ENCODE peak calls at places on chromosomes 16 and 17, in four cellular contexts. X, P, U and Z are unnamed samples. For H3K27me3, the result is how much of the 10 kb centered on the place peaks cover.

GRCh38 chr17:1050246-1050995 is 53.5 kb downstream of the TIMM22 start:
- DNase-seq in X (no peak), P (no peak), U (no peak), Z (no peak)

GRCh38 chr17:74089869-74090464 is 113.5 kb upstream of the RPL38 start:
- DNase-seq in X (peak), P (peak), U (peak), Z (peak)

GRCh38 chr17:79792984-79793923 is 3.6 kb downstream of the CBX8 start:
- DNase-seq in X (peak), P (peak), U (no peak), Z (no peak)

GRCh38 chr17:58320163-58320558 is 8.4 kb downstream of the TSPOAP1 start:
- DNase-seq in X (no peak), P (no peak), U (no peak), Z (no peak)

GRCh38 chr16:79639576-79640311 is 39.2 kb upstream of the MAF start:
- DNase-seq in X (peak), P (no peak), U (no peak), Z (peak)

GRCh38 chr16:55018881-55019280 is 88.2 kb downstream of the IRX5 start:
- DNase-seq in X (no peak), P (no peak), U (no peak), Z (no peak)

GRCh38 chr17:74442670-74443515 is 11.0 kb downstream of the GPRC5C start:
- DNase-seq in X (peak), P (peak), U (peak), Z (peak)

GRCh38 chr16:4937782-4938682 is 1.1 kb upstream of the PPL start:
- DNase-seq in X (no peak), P (no peak), U (peak), Z (peak)

GRCh38 chr16:4081577-4082021 is 34.6 kb downstream of the ADCY9 start:
- DNase-seq in X (peak), P (no peak), U (no peak), Z (no peak)

GRCh38 chr16:53129281-53130192 is 74.7 kb downstream of the CHD9 start:
- DNase-seq in X (peak), P (peak), U (no peak), Z (peak)

GRCh38 chr17:41799366-41799765 is 12.4 kb downstream of the P3H4 start:
- DNase-seq in X (no peak), P (no peak), U (no peak), Z (peak)

GRCh38 chr17:17417718-17418151 is 59.1 kb upstream of the MED9 start:
- DNase-seq in X (no peak), P (no peak), U (peak), Z (no peak)

GRCh38 chr17:69222707-69223106 is 5.9 kb downstream of the ABCA10 start:
- DNase-seq in X (no peak), P (no peak), U (no peak), Z (no peak)

GRCh38 chr17:43723697-43724359 is 34.8 kb downstream of the SOST start:
- DNase-seq in X (peak), P (peak), U (no peak), Z (peak)

GRCh38 chr17:58517378-58517927 is 3.0 kb upstream of the MTMR4 start:
- DNase-seq in X (no peak), P (no peak), U (no peak), Z (no peak)

GRCh38 chr17:75679706-75680201 is 12.6 kb downstream of the SAP30BP start:
- DNase-seq in X (no peak), P (no peak), U (no peak), Z (peak)

GRCh38 chr17:44024853-44025252 is 10.1 kb upstream of the TMEM101 start:
- DNase-seq in X (no peak), P (no peak), U (no peak), Z (no peak)

GRCh38 chr17:62965149-62965648 is 836 bp upstream of the TANC2 start:
- DNase-seq in X (no peak), P (no peak), U (no peak), Z (no peak)

GRCh38 chr17:7561028-7561575 is 617 bp upstream of the SENP3 start:
- DNase-seq in X (peak), P (peak), U (peak), Z (peak)

GRCh38 chr16:81278526-81278925 is 36.2 kb upstream of the GAN start:
- DNase-seq in X (no peak), P (no peak), U (no peak), Z (no peak)

GRCh38 chr16:23998771-23999170 is 163.0 kb downstream of the PRKCB start:
- DNase-seq in X (no peak), P (no peak), U (no peak), Z (no peak)

GRCh38 chr16:19595043-19595767 is 39.7 kb downstream of the VPS35L start:
- DNase-seq in X (peak), P (no peak), U (no peak), Z (peak)

GRCh38 chr16:27317738-27318398 is 4.1 kb downstream of the IL4R start:
- DNase-seq in X (no peak), P (peak), U (no peak), Z (no peak)
- TF ChIP-seq CTCF in X (no peak), P (no peak), U (no peak), Z (no peak)

DNA sequence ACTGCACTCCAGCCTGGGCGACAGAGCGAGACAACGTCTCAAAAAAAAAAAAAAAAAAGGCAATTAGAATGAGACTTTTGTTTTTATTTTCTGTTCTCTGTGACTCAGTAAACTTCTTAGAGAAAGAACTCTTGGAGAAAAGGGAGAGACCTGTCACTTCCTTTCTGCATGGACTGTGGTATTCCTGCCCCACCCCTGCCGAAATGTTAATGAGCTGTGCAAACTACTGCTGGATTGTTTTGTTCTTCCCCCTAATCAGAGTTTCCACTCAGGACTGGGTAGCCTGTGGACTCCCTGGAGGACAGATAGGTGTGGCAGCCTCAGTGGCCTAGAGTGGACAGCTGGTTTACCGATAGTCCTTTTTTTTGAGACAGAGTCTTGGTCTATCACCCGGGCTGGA is 7.2 kb downstream of the FAM234A start:
- DNase-seq in X (no peak), P (no peak), U (no peak), Z (no peak)
- H3K4me3 ChIP-seq in X (no peak), P (no peak), U (no peak), Z (no peak)

DNA sequence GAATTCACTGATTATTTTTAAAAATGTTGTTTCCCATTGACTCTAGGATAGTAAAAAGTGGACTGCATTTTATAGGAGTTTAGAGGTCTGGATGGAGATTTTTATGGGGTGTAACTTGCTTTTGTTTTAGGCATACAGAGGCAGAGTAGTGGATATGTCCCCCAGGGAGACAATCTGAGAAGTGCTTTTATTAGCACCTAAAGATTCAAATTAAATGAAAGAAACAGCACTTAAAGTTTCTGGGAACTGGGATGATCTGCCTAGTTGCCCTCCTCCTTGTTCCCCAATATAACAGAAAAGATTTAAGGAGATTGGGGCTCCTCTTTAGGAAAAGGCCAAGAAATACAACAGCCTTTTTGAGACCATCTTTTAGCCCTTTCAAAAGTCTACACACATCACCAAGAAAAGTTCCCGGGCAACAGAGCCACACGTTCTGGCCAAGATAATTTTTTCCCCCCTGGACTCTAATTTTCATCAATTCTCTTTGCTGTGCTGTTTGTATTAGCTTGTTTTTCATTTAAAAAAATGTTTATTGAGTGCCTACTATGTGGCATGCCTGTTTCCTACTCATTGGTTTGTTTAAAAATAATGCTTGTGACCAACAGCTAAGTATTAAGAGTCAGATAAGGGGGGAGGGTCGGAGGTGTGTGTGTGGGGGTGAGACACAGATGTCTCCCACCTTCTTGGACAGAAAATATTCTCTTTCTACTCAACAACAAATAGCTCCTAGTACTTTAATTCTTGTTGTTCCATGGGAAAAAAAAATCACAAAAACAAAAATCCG is 2.4 kb upstream of the IGF2BP1 start:
- DNase-seq in X (no peak), P (no peak), U (no peak), Z (no peak)
- H3K27me3 ChIP-seq in X (half or more), P (under half), U (half or more), Z (half or more)

DNA sequence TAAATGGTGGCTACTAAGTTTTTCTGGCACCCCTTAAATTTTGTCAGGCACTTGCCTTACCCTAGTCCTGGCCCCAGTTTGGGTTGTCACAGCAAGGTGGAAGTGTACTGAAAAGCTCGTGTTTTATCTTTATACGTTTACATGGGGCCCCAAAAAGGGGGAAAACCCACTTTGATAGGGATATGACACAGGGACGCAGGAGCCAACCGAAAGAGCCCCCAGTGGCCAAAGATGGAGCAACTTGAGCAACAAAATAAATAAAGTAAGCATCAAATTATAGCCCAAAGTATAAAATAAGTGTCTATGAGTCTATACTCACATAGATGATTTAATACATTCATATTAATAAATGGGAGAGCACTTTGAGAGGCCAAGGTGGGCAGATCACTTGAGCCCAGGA is 5.0 kb upstream of the CETP start:
- DNase-seq in X (no peak), P (no peak), U (no peak), Z (no peak)
- TF ChIP-seq CTCF in X (no peak), P (no peak), U (no peak), Z (no peak)

GRCh38 chr17:8868529-8868951 is 1.1 kb upstream of the PIK3R6 start:
- DNase-seq in X (no peak), P (no peak), U (no peak), Z (no peak)

GRCh38 chr17:8865385-8865784 is 2.1 kb downstream of the PIK3R6 start:
- DNase-seq in X (no peak), P (no peak), U (no peak), Z (no peak)

GRCh38 chr17:8867361-8867981 is at the start of gene PIK3R6:
- DNase-seq in X (no peak), P (no peak), U (no peak), Z (no peak)

GRCh38 chr17:8868092-8868491 is 618 bp upstream of the PIK3R6 start:
- DNase-seq in X (no peak), P (no peak), U (no peak), Z (no peak)

DNA sequence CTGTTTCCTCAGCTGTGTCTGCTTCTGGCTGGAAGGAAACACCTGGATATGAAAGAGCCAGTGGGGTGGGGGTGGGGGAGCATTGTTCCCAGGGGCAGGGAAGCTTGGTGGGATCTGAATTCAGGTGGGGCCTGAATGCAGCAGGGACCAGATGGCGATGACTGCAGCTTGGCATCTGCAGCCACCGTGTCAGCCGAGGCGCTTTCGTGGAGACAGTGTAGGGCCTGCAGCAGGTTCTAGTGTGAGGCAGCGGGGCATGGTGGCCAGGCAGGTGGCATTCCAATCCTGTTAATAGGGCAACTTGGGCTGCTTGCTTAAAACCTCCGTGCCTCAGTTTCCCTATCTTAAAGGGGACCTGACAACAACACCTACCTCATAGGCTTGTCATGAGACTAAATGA is 1.7 kb downstream of the PIK3R6 start:
- DNase-seq in X (no peak), P (no peak), U (no peak), Z (no peak)
- H3K4me3 ChIP-seq in X (no peak), P (no peak), U (no peak), Z (no peak)

GRCh38 chr17:48605409-48605864 is 651 bp upstream of the HOXB6 start:
- DNase-seq in X (no peak), P (no peak), U (peak), Z (no peak)
- H3K27me3 ChIP-seq in X (under half), P (under half), U (under half), Z (half or more)

GRCh38 chr17:19382581-19383444 is 4.2 kb downstream of the MFAP4 start:
- DNase-seq in X (no peak), P (no peak), U (no peak), Z (no peak)
- TF ChIP-seq CTCF in X (no peak), P (no peak), U (no peak), Z (no peak)

GRCh38 chr16:1364510-1364909 is 12.8 kb downstream of the GNPTG start:
- DNase-seq in X (no peak), P (no peak), U (no peak), Z (no peak)

GRCh38 chr16:1367486-1368174 is 15.9 kb downstream of the GNPTG start:
- DNase-seq in X (no peak), P (no peak), U (no peak), Z (no peak)

GRCh38 chr16:1366712-1367299 is 15.1 kb downstream of the GNPTG start:
- DNase-seq in X (no peak), P (no peak), U (no peak), Z (no peak)

GRCh38 chr16:1363501-1364041 is 11.8 kb downstream of the GNPTG start:
- DNase-seq in X (peak), P (no peak), U (peak), Z (peak)

GRCh38 chr16:1366060-1366711 is 14.5 kb downstream of the GNPTG start:
- DNase-seq in X (no peak), P (no peak), U (no peak), Z (no peak)
- H3K4me3 ChIP-seq in X (no peak), P (no peak), U (no peak), Z (no peak)